ENCODE peak calls at places on chromosome 2, in four cellular contexts. P is progenitor cell of endocrine pancreas, F is mucosa of descending colon, H is A549. O is an unnamed sample.
A peak's percentile ranks its signal among the peaks of the same experiment; 100 is the strongest.

GRCh38 chr2:6362671-6363450 is 502.8 kb downstream of the CMPK2 start:
- DNase-seq in P (no peak), H (no peak), F (no peak), O (no peak)

GRCh38 chr2:128568106-128568505 is 249.4 kb upstream of the HS6ST1 start:
- DNase-seq in P (no peak), H (no peak), F (no peak), O (no peak)

GRCh38 chr2:216881411-216881810 is 21.5 kb upstream of the TNP1 start:
- DNase-seq in H (no peak), F (no peak), P (no peak), O (no peak)

GRCh38 chr2:95337829-95338228 is 40.7 kb downstream of the KCNIP3 start:
- DNase-seq in H (no peak), F (peak; percentile 19), P (no peak), O (no peak)

GRCh38 chr2:217653240-217653639 is 349.6 kb downstream of the TNS1 start:
- DNase-seq in P (no peak), H (peak; percentile 91), F (no peak), O (no peak)

GRCh38 chr2:136378712-136379595 is 261.0 kb upstream of the CXCR4 start:
- DNase-seq in H (peak; percentile 53), F (no peak), P (peak; percentile 44), O (peak; percentile 69)

GRCh38 chr2:170695546-170695925 is 19.6 kb upstream of the SP5 start:
- DNase-seq in H (no peak), F (no peak), P (no peak), O (no peak)

GRCh38 chr2:188676012-188676405 is 298.2 kb upstream of the COL3A1 start:
- DNase-seq in F (no peak), H (peak; percentile 6), P (no peak), O (no peak)

GRCh38 chr2:239790721-239791120 is 234.4 kb downstream of the NDUFA10 start:
- DNase-seq in H (no peak), P (no peak), F (no peak), O (no peak)

GRCh38 chr2:108944601-108945241 is 44.3 kb downstream of the EDAR start:
- DNase-seq in H (peak; percentile 18), P (no peak), F (no peak), O (no peak)
- TF ChIP-seq CTCF in H (no peak), P (no peak), F (no peak), O (no peak)

DNA sequence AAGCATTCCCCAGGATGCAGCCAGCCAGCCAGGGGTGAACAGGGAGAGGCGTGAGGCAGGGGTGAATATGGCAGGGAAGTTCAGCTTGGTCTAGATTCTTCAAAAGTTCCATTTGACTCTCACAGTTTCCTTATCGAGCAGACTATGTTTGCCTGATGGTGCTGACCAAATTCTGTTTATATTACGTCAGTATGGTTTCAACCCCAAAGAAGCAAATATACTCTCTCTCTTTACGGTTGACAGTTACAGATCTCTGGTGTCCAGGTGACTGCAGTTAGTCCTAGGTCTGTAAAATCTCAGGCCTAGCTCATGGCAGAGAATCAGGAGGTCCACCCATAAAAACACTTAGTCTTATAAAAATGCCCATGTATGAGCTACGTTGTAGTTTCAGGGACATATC is 38.3 kb upstream of the DNMT3A start:
- DNase-seq in F (peak; percentile 14), P (no peak), H (no peak), O (no peak)
- TF ChIP-seq CTCF in F (no peak), P (no peak), H (no peak), O (no peak)

GRCh38 chr2:72094701-72095100 is 53.0 kb downstream of the CYP26B1 start:
- DNase-seq in F (no peak), P (no peak), H (no peak), O (no peak)

GRCh38 chr2:72095364-72095763 is 52.3 kb downstream of the CYP26B1 start:
- DNase-seq in P (no peak), H (no peak), F (no peak), O (no peak)

GRCh38 chr2:72098935-72099334 is 48.7 kb downstream of the CYP26B1 start:
- DNase-seq in F (no peak), H (no peak), P (no peak), O (no peak)

GRCh38 chr2:72096181-72096580 is 51.5 kb downstream of the CYP26B1 start:
- DNase-seq in H (no peak), P (no peak), F (no peak), O (no peak)

GRCh38 chr2:72097276-72097675 is 50.4 kb downstream of the CYP26B1 start:
- DNase-seq in F (no peak), P (no peak), H (no peak), O (no peak)
- TF ChIP-seq CTCF in F (no peak), P (no peak), H (no peak), O (no peak)

GRCh38 chr2:101832114-101832513 is 134.6 kb downstream of the MAP4K4 start:
- DNase-seq in F (no peak), H (no peak), P (no peak), O (no peak)
- TF ChIP-seq CTCF in F (no peak), H (peak; percentile 42), P (peak; percentile 53), O (peak; percentile 11)

GRCh38 chr2:172613610-172614231 is 57.8 kb downstream of the PDK1 start:
- DNase-seq in F (no peak), P (no peak), H (no peak), O (no peak)
- TF ChIP-seq CTCF in F (no peak), P (no peak), H (peak; percentile 17), O (no peak)

O was measured in nephron progenitor cell.